ENCODE peak calls at places on chromosomes 11 and 22, in nine cellular contexts. U is dorsolateral prefrontal cortex; D is AG09309; N is GM23248; H is LoVo; J is cardiac muscle cell; W is NCI-H446; P is uterus; X is stimulated activated CD8-positive, alpha-beta memory T cell treated with anti-CD3 and anti-CD28 coated beads, Interleukin-12 subunit alpha, Interleukin-12 subunit beta, amount 100 ng/mL, for 1 hour. O is an unnamed sample.

GRCh38 chr22:36938028-36938425 is 24.6 kb downstream of the CSF2RB start:
- DNase-seq in U (no peak), D (no peak), N (no peak), H (no peak), J (no peak), W (no peak), P (no peak), X (no peak), O (no peak)

GRCh38 chr11:118015385-118015841 is 29.2 kb downstream of the IL10RA start:
- DNase-seq in U (no peak), D (no peak), N (no peak), H (no peak), J (no peak), W (no peak), P (no peak), X (no peak), O (no peak)

GRCh38 chr11:66869471-66869870 is 12.6 kb downstream of the LRFN4 start:
- DNase-seq in U (no peak), D (no peak), N (no peak), H (no peak), J (no peak), W (no peak), P (no peak), X (no peak), O (no peak)

GRCh38 chr11:66126808-66127555 is 56.9 kb downstream of the PACS1 start:
- DNase-seq in U (peak), D (no peak), N (peak), H (no peak), J (peak), W (no peak), P (peak), X (peak), O (no peak)

GRCh38 chr11:67024966-67025365 is 2.0 kb downstream of the SYT12 start:
- DNase-seq in U (no peak), D (no peak), N (peak), H (no peak), J (no peak), W (no peak), P (no peak), X (no peak), O (no peak)

GRCh38 chr11:30919389-30920172 is 333.4 kb upstream of the MPPED2 start:
- DNase-seq in U (no peak), D (no peak), N (peak), H (no peak), J (no peak), W (no peak), P (no peak), X (no peak), O (no peak)

GRCh38 chr11:64649304-64649703 is 58.3 kb downstream of the SLC22A12 start:
- DNase-seq in U (no peak), D (no peak), N (peak), H (no peak), J (peak), W (no peak), P (no peak), X (no peak), O (no peak)

GRCh38 chr11:63916837-63917684 is at the start of gene RCOR2:
- DNase-seq in U (peak), D (no peak), N (peak), H (peak), J (peak), W (peak), P (peak), X (peak), O (peak)

GRCh38 chr11:79062814-79063762 is 377.7 kb downstream of the TENM4 start:
- DNase-seq in U (no peak), D (no peak), N (peak), H (no peak), J (peak), W (no peak), P (no peak), X (no peak), O (peak)